ENCODE peak calls at places on chromosomes 13 and 19, in nine cellular contexts. N is IMR-90, F is tibial nerve, Z is H9, A is PC-9, Y is mammary epithelial cell, S is ascending aorta, M is testis, V is heart left ventricle. Q is an unnamed sample.

GRCh38 chr13:21043898-21044297 is 17.5 kb downstream of the LATS2 start:
- DNase-seq in N (peak; percentile 96), F (no peak), Z (no peak), A (no peak), Y (no peak), S (no peak), M (no peak), V (no peak), Q (no peak)

GRCh38 chr19:4622695-4623421 is 16.5 kb upstream of the TNFAIP8L1 start:
- DNase-seq in N (no peak), F (no peak), Z (peak; percentile 86), A (no peak), Y (no peak), S (no peak), M (no peak), V (peak; percentile 25), Q (no peak)

GRCh38 chr13:102195566-102196462 is 206.0 kb downstream of the FGF14 start:
- DNase-seq in N (peak; percentile 47), F (no peak), Z (no peak), A (no peak), Y (peak; percentile 27), S (no peak), M (no peak), V (no peak), Q (no peak)

GRCh38 chr19:2575734-2576481 is 100.0 kb downstream of the GADD45B start:
- DNase-seq in N (peak; percentile 69), F (peak; percentile 85), Z (no peak), A (no peak), Y (no peak), S (peak; percentile 78), M (peak; percentile 83), V (peak; percentile 91), Q (peak; percentile 95)

GRCh38 chr19:57241181-57241580 is 749 bp downstream of the ZNF805 start:
- DNase-seq in N (peak; percentile 37), F (no peak), Z (no peak), A (no peak), Y (peak; percentile 12), S (no peak), M (no peak), V (no peak), Q (no peak)

GRCh38 chr19:28737021-28737525 is 475.9 kb downstream of the UQCRFS1 start:
- DNase-seq in N (peak; percentile 44), F (no peak), Z (no peak), A (no peak), Y (peak; percentile 28), S (no peak), M (no peak), V (no peak), Q (no peak)

GRCh38 chr13:53201454-53202225 is 173.0 kb downstream of the OLFM4 start:
- DNase-seq in N (no peak), F (no peak), Z (peak; percentile 75), A (no peak), Y (no peak), S (no peak), M (peak; percentile 51), V (no peak), Q (no peak)

GRCh38 chr13:80428344-80429096 is 87.6 kb upstream of the SPRY2 start:
- DNase-seq in N (no peak), F (no peak), Z (no peak), A (no peak), Y (no peak), S (no peak), M (no peak), V (no peak), Q (no peak)

GRCh38 chr19:24054044-24054935 is 32.7 kb upstream of the ZNF254 start:
- DNase-seq in N (peak; percentile 95), F (no peak), Z (no peak), A (peak; percentile 55), Y (peak; percentile 99), S (no peak), M (no peak), V (no peak), Q (no peak)

DNA sequence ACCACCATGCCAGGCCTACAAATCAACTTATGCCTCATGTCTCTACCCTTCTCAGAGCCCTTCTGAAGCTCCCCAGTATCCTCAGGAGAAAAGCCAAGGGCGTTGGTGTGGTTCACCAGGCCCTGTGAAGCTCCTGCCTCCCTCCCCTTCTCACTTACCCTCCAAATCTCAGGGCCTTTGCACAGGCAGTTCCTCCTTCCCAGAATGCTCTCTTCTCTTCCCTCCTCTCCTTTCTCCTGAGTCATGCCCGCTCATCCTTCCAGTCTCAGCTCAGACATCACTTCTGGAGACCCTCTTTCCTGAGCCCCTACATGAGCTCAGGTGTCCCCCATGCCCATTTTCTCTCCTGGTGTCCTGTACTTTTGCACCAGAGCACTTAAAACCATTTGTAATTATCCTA is 20.5 kb downstream of the HIF3A start:
- DNase-seq in N (no peak), F (no peak), Z (no peak), A (no peak), Y (no peak), S (no peak), M (no peak), V (no peak), Q (no peak)
- TF ChIP-seq CTCF in N (no peak), F (no peak), Z (no peak), A (no peak), Y (no peak), S (no peak), M (no peak), V (no peak), Q (no peak)

GRCh38 chr19:8459095-8459494 is 14.3 kb downstream of the HNRNPM start:
- DNase-seq in N (no peak), F (no peak), Z (no peak), A (no peak), Y (no peak), S (no peak), M (no peak), V (no peak), Q (no peak)
- H3K4me1 ChIP-seq in N (peaks cover 31% of the 10 kb centered on the region), F (peaks cover 83% of the 10 kb centered on the region), Z (peaks cover 2% of the 10 kb centered on the region), A (peaks cover 35% of the 10 kb centered on the region), Y (peaks cover 16% of the 10 kb centered on the region), S (peaks cover 23% of the 10 kb centered on the region), M (peaks cover 36% of the 10 kb centered on the region), V (peaks cover 97% of the 10 kb centered on the region), Q (peaks cover 78% of the 10 kb centered on the region)

GRCh38 chr19:10555613-10555979 is 10.2 kb downstream of the KRI1 start:
- DNase-seq in N (no peak), F (no peak), Z (no peak), A (no peak), Y (no peak), S (no peak), M (no peak), V (no peak), Q (no peak)

GRCh38 chr19:10553943-10554381 is 10.3 kb downstream of the ATG4D start:
- DNase-seq in N (no peak), F (no peak), Z (no peak), A (no peak), Y (peak; percentile 90), S (no peak), M (no peak), V (no peak), Q (no peak)

GRCh38 chr19:10552596-10553053 is 8.9 kb downstream of the ATG4D start:
- DNase-seq in N (no peak), F (no peak), Z (peak; percentile 85), A (no peak), Y (no peak), S (no peak), M (peak; percentile 68), V (no peak), Q (no peak)

GRCh38 chr19:10553087-10553667 is 9.5 kb downstream of the ATG4D start:
- DNase-seq in N (no peak), F (no peak), Z (no peak), A (no peak), Y (no peak), S (no peak), M (no peak), V (no peak), Q (no peak)

DNA sequence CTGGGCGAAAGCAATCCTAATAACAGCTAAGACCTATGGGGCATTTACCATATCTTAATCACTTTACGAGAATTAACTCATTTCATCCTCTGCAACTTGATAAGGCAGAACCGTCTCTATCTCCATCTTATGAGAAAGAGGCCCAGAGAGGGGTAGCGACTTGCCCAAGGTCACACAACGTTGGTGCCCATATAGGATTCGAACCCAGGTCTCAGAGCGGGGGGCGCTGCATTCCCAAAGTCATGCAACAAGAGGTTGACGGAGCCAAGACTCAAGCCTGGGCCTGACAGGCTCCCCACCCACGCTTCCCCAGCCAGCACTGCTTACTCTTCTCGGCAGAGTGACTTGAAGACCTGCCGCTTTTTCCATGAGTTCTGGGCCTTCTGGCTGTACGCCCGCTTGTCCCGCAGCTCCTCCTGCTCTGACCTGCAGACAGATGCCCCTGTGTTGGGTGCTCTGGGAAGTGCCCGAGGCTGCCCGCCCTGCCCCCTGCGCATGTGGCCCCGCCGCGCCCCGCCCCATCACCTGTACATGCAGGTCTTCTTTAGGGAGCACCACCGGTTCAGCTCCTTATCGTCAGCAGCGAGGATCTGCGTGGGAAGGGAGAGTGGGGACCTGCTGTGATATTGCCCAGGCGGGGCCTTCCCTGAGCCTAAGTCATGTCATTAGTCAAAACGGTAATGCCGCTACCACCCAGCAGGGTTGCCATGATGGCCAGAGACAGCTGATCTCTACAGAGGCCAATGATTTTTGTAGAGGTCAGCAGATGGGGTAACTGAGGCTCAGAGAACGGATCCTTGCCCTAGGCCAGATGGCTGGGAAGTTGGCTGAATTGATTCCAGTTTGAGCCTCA is 10.8 kb downstream of the KRI1 start:
- DNase-seq in N (no peak), F (no peak), Z (no peak), A (no peak), Y (peak; percentile 92), S (no peak), M (no peak), V (no peak), Q (no peak)
- TF ChIP-seq CTCF in N (no peak), F (no peak), Z (peak; percentile 35), A (no peak), Y (peak; percentile 25), S (no peak), M (no peak), V (no peak), Q (no peak)

GRCh38 chr13:106917024-106917491 is 349.1 kb upstream of the ARGLU1 start:
- DNase-seq in N (no peak), F (no peak), Z (peak; percentile 38), A (no peak), Y (no peak), S (no peak), M (no peak), V (peak; percentile 48), Q (no peak)
- H3K4me1 ChIP-seq in N (no peaks in the 10 kb centered on the region), F (peaks cover 25% of the 10 kb centered on the region), Z (peaks cover 4% of the 10 kb centered on the region), A (peaks cover 14% of the 10 kb centered on the region), Y (no peaks in the 10 kb centered on the region), S (peaks cover 5% of the 10 kb centered on the region), M (no peaks in the 10 kb centered on the region), V (peaks cover 27% of the 10 kb centered on the region), Q (no peaks in the 10 kb centered on the region)

GRCh38 chr19:19110410-19111137 is 27.7 kb downstream of the TMEM161A start:
- DNase-seq in N (no peak), F (no peak), Z (peak; percentile 69), A (no peak), Y (no peak), S (no peak), M (no peak), V (no peak), Q (no peak)
- TF ChIP-seq CTCF in N (no peak), F (no peak), Z (peak; percentile 73), A (no peak), Y (no peak), S (peak; percentile 30), M (no peak), V (peak; percentile 28), Q (no peak)